ENCODE peak calls at places on chromosomes 2 and 18, in eight cellular contexts. M is progenitor cell of endocrine pancreas; P is effector CD8-positive, alpha-beta T cell; C is left colon; S is GM23338; N is fibroblast of mammary gland; K is GM12892; Z is upper lobe of right lung. I is an unnamed sample.

GRCh38 chr18:79903787-79904356 is 47.6 kb downstream of the SLC66A2 start:
- DNase-seq in M (no peak), P (no peak), C (no peak), S (no peak), N (no peak), K (no peak), Z (peak; percentile 62), I (no peak)

GRCh38 chr2:183564726-183565125 is 440.5 kb downstream of the NUP35 start:
- DNase-seq in M (no peak), P (no peak), C (no peak), S (no peak), N (peak; percentile 52), K (no peak), Z (no peak), I (no peak)

GRCh38 chr18:45249306-45249705 is 366.0 kb upstream of the SLC14A2 start:
- DNase-seq in M (no peak), P (no peak), C (no peak), S (no peak), N (no peak), K (no peak), Z (no peak), I (peak; percentile 74)

GRCh38 chr2:200466703-200467418 is 43.0 kb downstream of the KCTD18 start:
- DNase-seq in M (no peak), P (no peak), C (no peak), S (no peak), N (peak; percentile 92), K (no peak), Z (no peak), I (peak; percentile 39)

GRCh38 chr2:102703748-102704147 is 58.1 kb upstream of the TMEM182 start:
- DNase-seq in M (no peak), P (no peak), C (peak; percentile 42), S (peak; percentile 60), N (peak; percentile 39), K (no peak), Z (no peak), I (peak; percentile 13)

GRCh38 chr2:40507429-40507828 is 55.5 kb upstream of the SLC8A1 start:
- DNase-seq in M (no peak), P (no peak), C (no peak), S (no peak), N (no peak), K (no peak), Z (no peak), I (no peak)

GRCh38 chr2:25257032-25257455 is 84.7 kb downstream of the DNMT3A start:
- DNase-seq in M (no peak), P (no peak), C (no peak), S (peak; percentile 58), N (no peak), K (no peak), Z (no peak), I (peak; percentile 84)

GRCh38 chr18:25453556-25454269 is 101.7 kb upstream of the ZNF521 start:
- DNase-seq in M (no peak), P (no peak), C (no peak), S (no peak), N (peak; percentile 69), K (no peak), Z (no peak), I (peak; percentile 69)

GRCh38 chr2:1972428-1972827 is 228.1 kb upstream of the PXDN start:
- DNase-seq in M (no peak), P (no peak), C (no peak), S (no peak), N (peak; percentile 15), K (no peak), Z (no peak), I (peak; percentile 93)

GRCh38 chr2:8819948-8820347 is 17.5 kb downstream of the KIDINS220 start:
- DNase-seq in M (no peak), P (no peak), C (no peak), S (no peak), N (no peak), K (no peak), Z (no peak), I (no peak)

GRCh38 chr2:162050513-162050961 is 23.5 kb downstream of the DPP4 start:
- DNase-seq in M (no peak), P (no peak), C (no peak), S (no peak), N (no peak), K (no peak), Z (no peak), I (no peak)

GRCh38 chr18:39596891-39597290 is 2031.3 kb upstream of the CELF4 start:
- DNase-seq in M (no peak), P (no peak), C (peak; percentile 21), S (no peak), N (no peak), K (no peak), Z (no peak), I (peak; percentile 6)

GRCh38 chr18:13445241-13445897 is 226.8 kb downstream of the LDLRAD4 start:
- DNase-seq in M (no peak), P (no peak), C (no peak), S (no peak), N (no peak), K (no peak), Z (no peak), I (no peak)

GRCh38 chr2:195413944-195414343 is 243.1 kb upstream of the SLC39A10 start:
- DNase-seq in M (no peak), P (no peak), C (no peak), S (no peak), N (no peak), K (no peak), Z (no peak), I (no peak)

GRCh38 chr18:36675076-36675475 is 153.7 kb downstream of the TPGS2 start:
- DNase-seq in M (no peak), P (no peak), C (no peak), S (no peak), N (no peak), K (no peak), Z (no peak), I (no peak)

GRCh38 chr2:232502901-232503791 is 15.5 kb upstream of the ECEL1 start:
- DNase-seq in M (no peak), P (peak; percentile 15), C (no peak), S (peak; percentile 65), N (peak; percentile 42), K (no peak), Z (no peak), I (peak; percentile 12)

GRCh38 chr2:112254466-112255240 is at the start of gene ZC3H8:
- DNase-seq in M (peak; percentile 91), P (peak; percentile 93), C (peak; percentile 96), S (peak; percentile 95), N (peak; percentile 80), K (peak; percentile 98), Z (peak; percentile 98), I (peak; percentile 89)

GRCh38 chr2:161556440-161556839 is 67.8 kb upstream of the SLC4A10 start:
- DNase-seq in M (no peak), P (no peak), C (no peak), S (no peak), N (peak; percentile 2), K (no peak), Z (no peak), I (no peak)

GRCh38 chr2:45651415-45652089 is at the start of gene PRKCE:
- DNase-seq in M (peak; percentile 15), P (peak; percentile 25), C (peak; percentile 79), S (peak; percentile 58), N (peak; percentile 50), K (peak; percentile 47), Z (peak; percentile 85), I (no peak)

GRCh38 chr2:222561817-222562424 is 94.0 kb downstream of the FARSB start:
- DNase-seq in M (peak; percentile 41), P (no peak), C (peak; percentile 31), S (peak; percentile 90), N (peak; percentile 54), K (peak; percentile 44), Z (no peak), I (peak; percentile 62)

GRCh38 chr18:50982086-50982801 is 14.4 kb downstream of the ELAC1 start:
- DNase-seq in M (no peak), P (no peak), C (peak; percentile 12), S (no peak), N (no peak), K (no peak), Z (no peak), I (no peak)

GRCh38 chr2:215817046-215817445 is 196.3 kb downstream of the MREG start:
- DNase-seq in M (no peak), P (no peak), C (no peak), S (no peak), N (no peak), K (no peak), Z (no peak), I (no peak)